ENCODE peak calls at places on chromosomes 6 and 20, in six cellular contexts. One of them, this sample, is unnamed.

GRCh38 chr20:63863798-63864544 is 1.1 kb upstream of the TPD52L2 start:
- DNase-seq in CD8-positive, alpha-beta T cell: peak
- DNase-seq in GM23248: peak
- DNase-seq in right lobe of liver: peak
- DNase-seq in A549: peak
- DNase-seq in CD8-positive, alpha-beta memory T cell: peak
- DNase-seq in this sample: peak

GRCh38 chr6:144263786-144264185 is 21.3 kb upstream of the UTRN start:
- DNase-seq in CD8-positive, alpha-beta T cell: no peak
- DNase-seq in GM23248: no peak
- DNase-seq in right lobe of liver: no peak
- DNase-seq in A549: no peak
- DNase-seq in CD8-positive, alpha-beta memory T cell: no peak
- DNase-seq in this sample: no peak

GRCh38 chr20:48149887-48150286 is 364.6 kb upstream of the SULF2 start:
- DNase-seq in CD8-positive, alpha-beta T cell: no peak
- DNase-seq in GM23248: no peak
- DNase-seq in right lobe of liver: no peak
- DNase-seq in A549: no peak
- DNase-seq in CD8-positive, alpha-beta memory T cell: no peak
- DNase-seq in this sample: no peak

GRCh38 chr20:47821481-47822100 is 36.3 kb upstream of the SULF2 start:
- DNase-seq in CD8-positive, alpha-beta T cell: no peak
- DNase-seq in GM23248: peak
- DNase-seq in right lobe of liver: no peak
- DNase-seq in A549: peak
- DNase-seq in CD8-positive, alpha-beta memory T cell: no peak
- DNase-seq in this sample: no peak

GRCh38 chr6:13428528-13429405 is 58.6 kb downstream of the GFOD1 start:
- DNase-seq in CD8-positive, alpha-beta T cell: no peak
- DNase-seq in GM23248: no peak
- DNase-seq in right lobe of liver: no peak
- DNase-seq in A549: no peak
- DNase-seq in CD8-positive, alpha-beta memory T cell: no peak
- DNase-seq in this sample: no peak

GRCh38 chr20:16966276-16966880 is 218.2 kb downstream of the OTOR start:
- DNase-seq in CD8-positive, alpha-beta T cell: no peak
- DNase-seq in GM23248: no peak
- DNase-seq in right lobe of liver: no peak
- DNase-seq in A549: no peak
- DNase-seq in CD8-positive, alpha-beta memory T cell: no peak
- DNase-seq in this sample: no peak

GRCh38 chr6:37638414-37639079 is 59.1 kb downstream of the MDGA1 start:
- DNase-seq in CD8-positive, alpha-beta T cell: no peak
- DNase-seq in GM23248: no peak
- DNase-seq in right lobe of liver: peak
- DNase-seq in A549: peak
- DNase-seq in CD8-positive, alpha-beta memory T cell: no peak
- DNase-seq in this sample: no peak

GRCh38 chr6:144582939-144583613 is 297.9 kb downstream of the UTRN start:
- DNase-seq in CD8-positive, alpha-beta T cell: peak
- DNase-seq in GM23248: peak
- DNase-seq in right lobe of liver: peak
- DNase-seq in A549: no peak
- DNase-seq in CD8-positive, alpha-beta memory T cell: peak
- DNase-seq in this sample: no peak

GRCh38 chr20:60224914-60225313 is 266.7 kb downstream of the CDH26 start:
- DNase-seq in CD8-positive, alpha-beta T cell: no peak
- DNase-seq in GM23248: peak
- DNase-seq in right lobe of liver: no peak
- DNase-seq in A549: peak
- DNase-seq in CD8-positive, alpha-beta memory T cell: no peak
- DNase-seq in this sample: no peak

GRCh38 chr20:16566080-16566479 is 7.2 kb downstream of the KIF16B start:
- DNase-seq in CD8-positive, alpha-beta T cell: no peak
- DNase-seq in GM23248: no peak
- DNase-seq in right lobe of liver: no peak
- DNase-seq in A549: no peak
- DNase-seq in CD8-positive, alpha-beta memory T cell: no peak
- DNase-seq in this sample: no peak

GRCh38 chr20:59147197-59147596 is 16.4 kb upstream of the ZNF831 start:
- DNase-seq in CD8-positive, alpha-beta T cell: no peak
- DNase-seq in GM23248: no peak
- DNase-seq in right lobe of liver: no peak
- DNase-seq in A549: no peak
- DNase-seq in CD8-positive, alpha-beta memory T cell: no peak
- DNase-seq in this sample: no peak

GRCh38 chr6:148530394-148530923 is 187.8 kb downstream of the SASH1 start:
- DNase-seq in CD8-positive, alpha-beta T cell: no peak
- DNase-seq in GM23248: peak
- DNase-seq in right lobe of liver: no peak
- DNase-seq in A549: peak
- DNase-seq in CD8-positive, alpha-beta memory T cell: no peak
- DNase-seq in this sample: no peak

GRCh38 chr6:109507490-109508072 is 24.6 kb upstream of the ZBTB24 start:
- DNase-seq in CD8-positive, alpha-beta T cell: no peak
- DNase-seq in GM23248: no peak
- DNase-seq in right lobe of liver: no peak
- DNase-seq in A549: no peak
- DNase-seq in CD8-positive, alpha-beta memory T cell: no peak
- DNase-seq in this sample: no peak

GRCh38 chr20:46128310-46129151 is 10.4 kb downstream of the CD40 start:
- DNase-seq in CD8-positive, alpha-beta T cell: no peak
- DNase-seq in GM23248: peak
- DNase-seq in right lobe of liver: no peak
- DNase-seq in A549: peak
- DNase-seq in CD8-positive, alpha-beta memory T cell: no peak
- DNase-seq in this sample: peak

GRCh38 chr6:73854998-73855718 is 159.2 kb downstream of the CD109 start:
- DNase-seq in CD8-positive, alpha-beta T cell: no peak
- DNase-seq in GM23248: peak
- DNase-seq in right lobe of liver: no peak
- DNase-seq in A549: peak
- DNase-seq in CD8-positive, alpha-beta memory T cell: peak
- DNase-seq in this sample: no peak

GRCh38 chr6:29295623-29296022 is 5.9 kb upstream of the OR14J1 start:
- DNase-seq in CD8-positive, alpha-beta T cell: no peak
- DNase-seq in GM23248: no peak
- DNase-seq in right lobe of liver: no peak
- DNase-seq in A549: no peak
- DNase-seq in CD8-positive, alpha-beta memory T cell: no peak
- DNase-seq in this sample: no peak

GRCh38 chr20:35134900-35135299 is 12.2 kb downstream of the EDEM2 start:
- DNase-seq in CD8-positive, alpha-beta T cell: no peak
- DNase-seq in GM23248: no peak
- DNase-seq in right lobe of liver: no peak
- DNase-seq in A549: no peak
- DNase-seq in CD8-positive, alpha-beta memory T cell: no peak
- DNase-seq in this sample: no peak

GRCh38 chr6:109252261-109253041 is 129.8 kb downstream of the CD164 start:
- DNase-seq in CD8-positive, alpha-beta T cell: no peak
- DNase-seq in GM23248: no peak
- DNase-seq in right lobe of liver: no peak
- DNase-seq in A549: no peak
- DNase-seq in CD8-positive, alpha-beta memory T cell: no peak
- DNase-seq in this sample: no peak

GRCh38 chr20:4435210-4435609 is 286.5 kb upstream of the PRND start:
- DNase-seq in CD8-positive, alpha-beta T cell: no peak
- DNase-seq in GM23248: peak
- DNase-seq in right lobe of liver: no peak
- DNase-seq in A549: no peak
- DNase-seq in CD8-positive, alpha-beta memory T cell: no peak
- DNase-seq in this sample: no peak

GRCh38 chr6:107154131-107154906 is 39.0 kb upstream of the BEND3 start:
- DNase-seq in CD8-positive, alpha-beta T cell: no peak
- DNase-seq in GM23248: no peak
- DNase-seq in right lobe of liver: no peak
- DNase-seq in A549: no peak
- DNase-seq in CD8-positive, alpha-beta memory T cell: no peak
- DNase-seq in this sample: no peak

GRCh38 chr6:34531580-34532201 is 24.4 kb downstream of the SPDEF start:
- DNase-seq in CD8-positive, alpha-beta T cell: peak
- DNase-seq in GM23248: no peak
- DNase-seq in right lobe of liver: no peak
- DNase-seq in A549: peak
- DNase-seq in CD8-positive, alpha-beta memory T cell: peak
- DNase-seq in this sample: no peak

GRCh38 chr6:32529697-32530429 is at the start of gene HLA-DRB5:
- DNase-seq in CD8-positive, alpha-beta T cell: no peak
- DNase-seq in GM23248: no peak
- DNase-seq in right lobe of liver: peak
- DNase-seq in A549: no peak
- DNase-seq in CD8-positive, alpha-beta memory T cell: no peak
- DNase-seq in this sample: no peak

GRCh38 chr6:1039191-1039590 is 272.7 kb upstream of the FOXQ1 start:
- DNase-seq in CD8-positive, alpha-beta T cell: no peak
- DNase-seq in GM23248: no peak
- DNase-seq in right lobe of liver: no peak
- DNase-seq in A549: no peak
- DNase-seq in CD8-positive, alpha-beta memory T cell: no peak
- DNase-seq in this sample: no peak

GRCh38 chr6:1037430-1037829 is 274.5 kb upstream of the FOXQ1 start:
- DNase-seq in CD8-positive, alpha-beta T cell: no peak
- DNase-seq in GM23248: no peak
- DNase-seq in right lobe of liver: no peak
- DNase-seq in A549: no peak
- DNase-seq in CD8-positive, alpha-beta memory T cell: no peak
- DNase-seq in this sample: no peak

GRCh38 chr6:1040393-1040792 is 271.5 kb upstream of the FOXQ1 start:
- DNase-seq in CD8-positive, alpha-beta T cell: no peak
- DNase-seq in GM23248: no peak
- DNase-seq in right lobe of liver: no peak
- DNase-seq in A549: no peak
- DNase-seq in CD8-positive, alpha-beta memory T cell: no peak
- DNase-seq in this sample: no peak

GRCh38 chr6:1042583-1043457 is 269.1 kb upstream of the FOXQ1 start:
- DNase-seq in CD8-positive, alpha-beta T cell: no peak
- DNase-seq in GM23248: no peak
- DNase-seq in right lobe of liver: no peak
- DNase-seq in A549: no peak
- DNase-seq in CD8-positive, alpha-beta memory T cell: no peak
- DNase-seq in this sample: no peak

GRCh38 chr6:1039746-1040145 is 272.2 kb upstream of the FOXQ1 start:
- DNase-seq in CD8-positive, alpha-beta T cell: no peak
- DNase-seq in GM23248: no peak
- DNase-seq in right lobe of liver: no peak
- DNase-seq in A549: no peak
- DNase-seq in CD8-positive, alpha-beta memory T cell: no peak
- DNase-seq in this sample: no peak
- H3K27ac ChIP-seq in CD8-positive, alpha-beta T cell: no peak
- H3K27ac ChIP-seq in GM23248: no peak
- H3K27ac ChIP-seq in right lobe of liver: no peak
- H3K27ac ChIP-seq in A549: no peak
- H3K27ac ChIP-seq in CD8-positive, alpha-beta memory T cell: no peak
- H3K27ac ChIP-seq in this sample: no peak

GRCh38 chr6:161319231-161319630 is 45.4 kb upstream of the AGPAT4 start:
- DNase-seq in CD8-positive, alpha-beta T cell: no peak
- DNase-seq in GM23248: no peak
- DNase-seq in right lobe of liver: no peak
- DNase-seq in A549: no peak
- DNase-seq in CD8-positive, alpha-beta memory T cell: no peak
- DNase-seq in this sample: peak
- H3K27ac ChIP-seq in CD8-positive, alpha-beta T cell: no peak
- H3K27ac ChIP-seq in GM23248: no peak
- H3K27ac ChIP-seq in right lobe of liver: no peak
- H3K27ac ChIP-seq in A549: no peak
- H3K27ac ChIP-seq in CD8-positive, alpha-beta memory T cell: no peak
- H3K27ac ChIP-seq in this sample: peak

GRCh38 chr20:6277661-6278060 is 154.8 kb upstream of the FERMT1 start:
- DNase-seq in CD8-positive, alpha-beta T cell: no peak
- DNase-seq in GM23248: no peak
- DNase-seq in right lobe of liver: no peak
- DNase-seq in A549: no peak
- DNase-seq in CD8-positive, alpha-beta memory T cell: no peak
- DNase-seq in this sample: no peak

GRCh38 chr20:6287471-6287870 is 164.6 kb upstream of the FERMT1 start:
- DNase-seq in CD8-positive, alpha-beta T cell: no peak
- DNase-seq in GM23248: no peak
- DNase-seq in right lobe of liver: no peak
- DNase-seq in A549: no peak
- DNase-seq in CD8-positive, alpha-beta memory T cell: no peak
- DNase-seq in this sample: no peak

GRCh38 chr20:6282642-6283041 is 159.8 kb upstream of the FERMT1 start:
- DNase-seq in CD8-positive, alpha-beta T cell: no peak
- DNase-seq in GM23248: no peak
- DNase-seq in right lobe of liver: no peak
- DNase-seq in A549: no peak
- DNase-seq in CD8-positive, alpha-beta memory T cell: no peak
- DNase-seq in this sample: no peak
- H3K27ac ChIP-seq in CD8-positive, alpha-beta T cell: no peak
- H3K27ac ChIP-seq in GM23248: no peak
- H3K27ac ChIP-seq in right lobe of liver: no peak
- H3K27ac ChIP-seq in A549: no peak
- H3K27ac ChIP-seq in CD8-positive, alpha-beta memory T cell: no peak
- H3K27ac ChIP-seq in this sample: no peak

GRCh38 chr6:41937472-41937871 is 4.1 kb downstream of the CCND3 start:
- DNase-seq in CD8-positive, alpha-beta T cell: no peak
- DNase-seq in GM23248: no peak
- DNase-seq in right lobe of liver: no peak
- DNase-seq in A549: no peak
- DNase-seq in CD8-positive, alpha-beta memory T cell: no peak
- DNase-seq in this sample: no peak

GRCh38 chr6:41938590-41938989 is 3.0 kb downstream of the CCND3 start:
- DNase-seq in CD8-positive, alpha-beta T cell: no peak
- DNase-seq in GM23248: no peak
- DNase-seq in right lobe of liver: no peak
- DNase-seq in A549: no peak
- DNase-seq in CD8-positive, alpha-beta memory T cell: no peak
- DNase-seq in this sample: no peak

GRCh38 chr6:41939091-41939847 is 2.3 kb downstream of the CCND3 start:
- DNase-seq in CD8-positive, alpha-beta T cell: no peak
- DNase-seq in GM23248: peak
- DNase-seq in right lobe of liver: peak
- DNase-seq in A549: no peak
- DNase-seq in CD8-positive, alpha-beta memory T cell: no peak
- DNase-seq in this sample: no peak

GRCh38 chr6:41936073-41936837 is 5.4 kb downstream of the CCND3 start:
- DNase-seq in CD8-positive, alpha-beta T cell: peak
- DNase-seq in GM23248: peak
- DNase-seq in right lobe of liver: peak
- DNase-seq in A549: peak
- DNase-seq in CD8-positive, alpha-beta memory T cell: peak
- DNase-seq in this sample: peak

DNA sequence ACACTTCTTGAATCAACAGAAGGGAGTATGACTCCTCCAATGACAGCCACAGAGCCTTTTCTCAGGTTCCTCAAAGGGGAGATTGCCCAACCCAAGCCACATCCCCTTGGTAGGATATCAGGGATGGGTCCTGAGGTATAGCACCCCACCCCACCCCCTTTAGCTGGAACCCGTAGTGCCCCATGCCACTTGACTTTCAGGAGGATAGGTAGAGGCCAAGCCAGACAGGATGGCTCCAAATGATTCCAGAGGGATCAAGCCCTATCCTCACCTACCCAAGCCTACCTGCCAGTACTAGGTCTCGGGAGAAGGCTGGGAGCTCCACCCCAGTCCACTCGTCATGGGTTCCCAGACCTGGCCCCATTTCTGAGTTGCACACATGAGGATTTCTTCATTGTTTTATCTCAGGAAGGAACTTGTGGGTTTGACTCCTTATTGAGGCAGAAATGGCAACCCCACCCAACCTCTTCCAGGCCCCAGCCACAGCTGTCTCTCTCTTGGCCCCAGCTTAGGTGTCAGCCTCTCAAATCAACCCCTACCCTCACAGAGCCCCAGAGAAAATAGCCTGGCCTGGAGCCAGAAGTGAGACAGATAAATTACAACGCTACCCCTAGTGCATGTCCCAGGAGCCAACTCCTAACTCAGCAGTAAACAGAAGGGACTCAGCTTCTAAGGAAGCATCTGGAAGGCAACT is 3.6 kb downstream of the CCND3 start:
- DNase-seq in CD8-positive, alpha-beta T cell: peak
- DNase-seq in GM23248: no peak
- DNase-seq in right lobe of liver: no peak
- DNase-seq in A549: no peak
- DNase-seq in CD8-positive, alpha-beta memory T cell: peak
- DNase-seq in this sample: no peak
- H3K27ac ChIP-seq in CD8-positive, alpha-beta T cell: peak
- H3K27ac ChIP-seq in GM23248: no peak
- H3K27ac ChIP-seq in right lobe of liver: no peak
- H3K27ac ChIP-seq in A549: peak
- H3K27ac ChIP-seq in CD8-positive, alpha-beta memory T cell: peak
- H3K27ac ChIP-seq in this sample: no peak

This sample was measured in caudate nucleus.